ENCODE peak calls at places on chromosome 9, in five cellular contexts. One of them, this sample, is unnamed.

GRCh38 chr9:107067715-107068416 is 204.9 kb downstream of the ZNF462 start:
- DNase-seq in AG04450: no peak
- DNase-seq in smooth muscle cell of the brain vasculature: no peak
- DNase-seq in HS-5: no peak
- DNase-seq in epithelial cell of esophagus: peak
- DNase-seq in this sample: no peak

GRCh38 chr9:134544388-134545212 is 97.0 kb upstream of the COL5A1 start:
- DNase-seq in AG04450: no peak
- DNase-seq in smooth muscle cell of the brain vasculature: no peak
- DNase-seq in HS-5: peak
- DNase-seq in epithelial cell of esophagus: no peak
- DNase-seq in this sample: no peak

GRCh38 chr9:37029304-37029775 is 4.7 kb downstream of the PAX5 start:
- DNase-seq in AG04450: no peak
- DNase-seq in smooth muscle cell of the brain vasculature: no peak
- DNase-seq in HS-5: no peak
- DNase-seq in epithelial cell of esophagus: no peak
- DNase-seq in this sample: no peak

GRCh38 chr9:35322075-35322885 is 160.5 kb downstream of the UNC13B start:
- DNase-seq in AG04450: no peak
- DNase-seq in smooth muscle cell of the brain vasculature: no peak
- DNase-seq in HS-5: no peak
- DNase-seq in epithelial cell of esophagus: no peak
- DNase-seq in this sample: no peak

GRCh38 chr9:124535846-124536245 is 28.6 kb upstream of the NR5A1 start:
- DNase-seq in AG04450: no peak
- DNase-seq in smooth muscle cell of the brain vasculature: no peak
- DNase-seq in HS-5: no peak
- DNase-seq in epithelial cell of esophagus: no peak
- DNase-seq in this sample: no peak

GRCh38 chr9:19404278-19405075 is 4.3 kb upstream of the ACER2 start:
- DNase-seq in AG04450: no peak
- DNase-seq in smooth muscle cell of the brain vasculature: no peak
- DNase-seq in HS-5: no peak
- DNase-seq in epithelial cell of esophagus: peak
- DNase-seq in this sample: no peak

GRCh38 chr9:105205787-105206511 is 38.5 kb upstream of the SLC44A1 start:
- DNase-seq in AG04450: peak
- DNase-seq in smooth muscle cell of the brain vasculature: no peak
- DNase-seq in HS-5: peak
- DNase-seq in epithelial cell of esophagus: peak
- DNase-seq in this sample: no peak

GRCh38 chr9:2461886-2462285 is 159.7 kb upstream of the VLDLR start:
- DNase-seq in AG04450: no peak
- DNase-seq in smooth muscle cell of the brain vasculature: peak
- DNase-seq in HS-5: no peak
- DNase-seq in epithelial cell of esophagus: no peak
- DNase-seq in this sample: no peak

GRCh38 chr9:91898451-91899433 is 51.3 kb downstream of the ROR2 start:
- DNase-seq in AG04450: no peak
- DNase-seq in smooth muscle cell of the brain vasculature: peak
- DNase-seq in HS-5: no peak
- DNase-seq in epithelial cell of esophagus: peak
- DNase-seq in this sample: peak

GRCh38 chr9:70046274-70047070 is 2.8 kb downstream of the MAMDC2 start:
- DNase-seq in AG04450: no peak
- DNase-seq in smooth muscle cell of the brain vasculature: no peak
- DNase-seq in HS-5: no peak
- DNase-seq in epithelial cell of esophagus: peak
- DNase-seq in this sample: no peak

GRCh38 chr9:125433461-125434001 is 171.9 kb downstream of the GAPVD1 start:
- DNase-seq in AG04450: no peak
- DNase-seq in smooth muscle cell of the brain vasculature: no peak
- DNase-seq in HS-5: no peak
- DNase-seq in epithelial cell of esophagus: no peak
- DNase-seq in this sample: no peak

GRCh38 chr9:109143881-109144562 is 23.0 kb downstream of the FRRS1L start:
- DNase-seq in AG04450: no peak
- DNase-seq in smooth muscle cell of the brain vasculature: no peak
- DNase-seq in HS-5: no peak
- DNase-seq in epithelial cell of esophagus: peak
- DNase-seq in this sample: no peak

GRCh38 chr9:120579139-120579749 is 723 bp downstream of the CDK5RAP2 start:
- DNase-seq in AG04450: no peak
- DNase-seq in smooth muscle cell of the brain vasculature: no peak
- DNase-seq in HS-5: no peak
- DNase-seq in epithelial cell of esophagus: peak
- DNase-seq in this sample: no peak

GRCh38 chr9:77726814-77727213 is 78.7 kb upstream of the GNA14 start:
- DNase-seq in AG04450: no peak
- DNase-seq in smooth muscle cell of the brain vasculature: no peak
- DNase-seq in HS-5: no peak
- DNase-seq in epithelial cell of esophagus: no peak
- DNase-seq in this sample: no peak

GRCh38 chr9:114364123-114364522 is 23.7 kb downstream of the AKNA start:
- DNase-seq in AG04450: peak
- DNase-seq in smooth muscle cell of the brain vasculature: no peak
- DNase-seq in HS-5: peak
- DNase-seq in epithelial cell of esophagus: peak
- DNase-seq in this sample: peak

GRCh38 chr9:121963542-121963995 is 129.5 kb downstream of the TTLL11 start:
- DNase-seq in AG04450: no peak
- DNase-seq in smooth muscle cell of the brain vasculature: no peak
- DNase-seq in HS-5: peak
- DNase-seq in epithelial cell of esophagus: peak
- DNase-seq in this sample: no peak